ENCODE peak calls at places on chromosomes 6 and 20, in ten cellular contexts. R is HCT116, Y is psoas muscle, G is A549, Q is tibial artery, C is mammary epithelial cell, T is heart right ventricle, J is uterus, D is neural progenitor cell, W is GM23338. I is an unnamed sample.
A peak's percentile ranks its signal among the peaks of the same experiment; 100 is the strongest.

GRCh38 chr20:62405108-62405980 is 1.7 kb downstream of the CABLES2 start:
- DNase-seq in Q (peak; percentile 42), T (peak; percentile 50), R (no peak), D (peak; percentile 83), C (peak; percentile 24), W (peak; percentile 76), J (peak; percentile 75), G (peak; percentile 43), Y (peak; percentile 59), I (peak; percentile 44)

GRCh38 chr6:49453221-49453620 is 9.8 kb downstream of the MMUT start:
- DNase-seq in Y (no peak), R (no peak), G (no peak), C (no peak), J (no peak), W (peak; percentile 45), T (no peak), Q (no peak), D (no peak), I (no peak)

GRCh38 chr6:73722318-73723060 is 26.5 kb downstream of the CD109 start:
- DNase-seq in W (no peak), G (no peak), J (no peak), T (no peak), D (no peak), R (no peak), C (peak; percentile 87), Y (no peak), Q (no peak), I (no peak)

GRCh38 chr6:147774856-147775255 is 266.4 kb downstream of the SAMD5 start:
- DNase-seq in D (peak; percentile 48), R (no peak), Y (no peak), W (peak; percentile 65), T (no peak), J (no peak), C (no peak), Q (no peak), G (no peak), I (no peak)

GRCh38 chr20:36647194-36648121 is 1.5 kb upstream of the SLA2 start:
- DNase-seq in G (no peak), J (no peak), D (peak; percentile 86), W (no peak), Y (no peak), C (no peak), Q (no peak), T (no peak), R (no peak), I (no peak)

GRCh38 chr6:108565091-108565766 is 4.5 kb downstream of the FOXO3 start:
- DNase-seq in Y (no peak), D (no peak), C (peak; percentile 70), G (no peak), Q (no peak), J (no peak), W (no peak), R (no peak), T (no peak), I (no peak)

GRCh38 chr20:2798814-2799213 is 1.6 kb downstream of the CPXM1 start:
- DNase-seq in G (no peak), J (no peak), Q (no peak), R (no peak), W (peak; percentile 45), C (no peak), D (peak; percentile 56), Y (no peak), T (no peak), I (no peak)

GRCh38 chr20:53283011-53283410 is 310.6 kb downstream of the ZNF217 start:
- DNase-seq in Y (no peak), T (no peak), R (no peak), J (no peak), G (no peak), Q (no peak), D (no peak), W (peak; percentile 24), C (no peak), I (no peak)

GRCh38 chr6:157952751-157953479 is 28.7 kb upstream of the SYNJ2 start:
- DNase-seq in Y (no peak), R (no peak), T (no peak), G (no peak), D (no peak), C (peak; percentile 24), Q (no peak), J (no peak), W (no peak), I (no peak)

GRCh38 chr6:146200136-146200708 is 171.4 kb downstream of the GRM1 start:
- DNase-seq in G (no peak), Q (no peak), C (no peak), T (no peak), Y (no peak), J (no peak), W (no peak), D (peak; percentile 6), R (no peak), I (no peak)

GRCh38 chr6:132161283-132161682 is 210.1 kb upstream of the CCN2 start:
- DNase-seq in J (no peak), R (peak; percentile 16), D (peak; percentile 50), C (peak; percentile 40), Y (no peak), T (no peak), W (peak; percentile 75), G (peak; percentile 1), Q (no peak), I (no peak)

GRCh38 chr6:32842021-32842650 is 1.7 kb downstream of the PSMB8 start:
- DNase-seq in W (no peak), D (no peak), Q (no peak), R (no peak), C (no peak), J (no peak), G (no peak), T (no peak), Y (no peak), I (no peak)

GRCh38 chr6:32839356-32839755 is 817 bp upstream of the TAP2 start:
- DNase-seq in W (no peak), Y (no peak), G (no peak), Q (no peak), J (no peak), C (no peak), D (no peak), R (no peak), T (no peak), I (no peak)

GRCh38 chr6:32842690-32843089 is 1.2 kb downstream of the PSMB8 start:
- DNase-seq in T (no peak), R (no peak), W (no peak), Y (no peak), G (no peak), D (no peak), Q (no peak), J (no peak), C (no peak), I (no peak)

GRCh38 chr6:32838114-32838958 is at the start of gene TAP2:
- DNase-seq in T (peak; percentile 97), W (peak; percentile 95), D (peak; percentile 95), C (peak; percentile 88), Y (peak; percentile 96), R (peak; percentile 79), Q (peak; percentile 95), J (peak; percentile 97), G (peak; percentile 90), I (peak; percentile 96)

DNA sequence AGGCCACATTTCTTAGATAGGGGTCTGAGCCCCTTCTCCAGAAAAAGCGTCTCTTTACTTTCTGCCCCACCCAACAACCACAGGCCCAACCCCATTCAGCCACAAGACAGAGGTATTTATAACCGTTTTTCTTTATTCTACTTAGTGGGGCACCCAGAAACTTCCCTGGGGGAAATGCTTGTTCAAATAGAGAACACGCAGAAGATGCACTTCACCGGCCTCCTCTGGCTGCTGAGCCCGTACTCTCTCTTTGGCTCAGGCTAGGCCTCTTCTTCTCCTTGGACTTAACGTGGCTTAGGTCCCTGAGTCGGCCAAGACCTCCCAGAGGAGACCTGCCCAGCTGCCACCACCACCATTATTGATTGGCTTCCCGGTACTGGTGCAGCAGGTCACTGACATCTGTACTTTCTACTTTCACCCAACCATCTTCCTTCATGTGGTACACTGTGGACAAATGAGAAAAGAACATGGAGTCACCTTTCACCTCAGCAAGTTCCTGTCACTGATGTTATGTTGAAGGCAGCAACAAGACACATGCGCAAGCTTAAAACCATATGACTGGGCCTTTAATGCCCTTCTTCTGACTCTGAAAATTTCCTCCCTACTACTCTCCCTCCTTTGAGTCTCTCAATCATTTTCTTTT is 2.2 kb upstream of the TAP2 start:
- DNase-seq in R (no peak), T (no peak), J (no peak), C (no peak), W (no peak), G (no peak), Y (no peak), D (no peak), Q (no peak), I (no peak)
- H3K4me1 ChIP-seq in R (peaks cover 34% of the 10 kb centered on the region), T (peaks cover 40% of the 10 kb centered on the region), J (no peaks in the 10 kb centered on the region), C (peaks cover 20% of the 10 kb centered on the region), W (peaks cover 17% of the 10 kb centered on the region), G (peaks cover 10% of the 10 kb centered on the region), Y (peaks cover 16% of the 10 kb centered on the region), D (peaks cover 8% of the 10 kb centered on the region), Q (peaks cover 16% of the 10 kb centered on the region), I (no peaks in the 10 kb centered on the region)

DNA sequence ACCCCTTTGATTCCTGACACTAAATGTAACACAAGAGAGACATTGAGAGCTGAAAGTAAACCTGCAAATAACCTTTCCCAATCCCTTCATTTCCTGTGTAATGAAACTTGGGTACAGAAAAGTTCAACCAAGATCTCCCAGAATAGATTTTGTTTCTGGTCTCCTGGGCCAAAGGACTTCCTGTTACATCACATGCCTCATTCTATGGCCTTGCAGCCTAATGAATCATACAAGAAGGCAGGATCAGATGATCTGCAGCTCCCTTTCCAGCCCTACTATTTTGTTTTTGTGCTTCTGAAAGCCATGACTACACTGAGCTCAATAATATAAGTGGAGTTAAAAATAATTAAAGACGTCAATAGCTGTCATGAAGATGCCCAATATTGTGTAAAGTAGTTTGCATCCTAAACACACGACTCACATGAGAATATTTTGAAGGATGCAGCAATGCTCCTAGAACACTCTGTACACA is 73.4 kb upstream of the NOX3 start:
- DNase-seq in C (peak; percentile 89), W (no peak), G (no peak), R (no peak), Q (peak; percentile 39), T (no peak), Y (no peak), J (no peak), D (no peak), I (no peak)
- H3K27ac ChIP-seq in C (peak overlapping the region; percentile 86), W (no peak overlapping the region), G (peak overlapping the region; percentile 71), R (no peak overlapping the region), Q (peak overlapping the region; percentile 83), T (peak overlapping the region; percentile 27), Y (peak overlapping the region; percentile 82), J (no peak overlapping the region), D (no peak overlapping the region), I (peak overlapping the region; percentile 44)

DNA sequence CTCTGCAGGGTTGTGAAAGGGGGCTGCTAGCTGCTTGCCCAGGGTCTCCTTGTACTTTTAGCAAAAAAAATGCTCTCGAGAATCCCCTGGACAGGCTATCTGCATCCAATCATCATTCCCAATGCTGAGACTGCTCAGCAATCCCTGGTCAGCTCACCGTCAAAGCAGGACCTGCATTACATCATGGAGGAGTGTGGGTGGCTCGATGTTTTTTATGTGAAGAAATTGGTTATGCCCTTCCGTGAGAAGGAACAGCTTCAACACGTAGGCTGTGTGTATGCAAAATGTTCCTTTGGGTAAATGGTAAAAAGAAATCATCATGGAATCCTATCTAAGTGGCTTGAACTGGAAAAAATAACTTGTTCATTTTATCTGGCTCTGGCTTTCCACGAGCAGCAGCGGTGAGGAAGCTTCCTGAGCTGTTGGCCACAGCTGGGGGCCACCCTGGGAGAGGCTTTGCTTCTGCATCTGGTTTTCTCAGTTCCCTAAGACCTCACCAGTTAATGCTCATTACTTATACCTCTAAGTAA is 111.4 kb downstream of the FYN start:
- DNase-seq in J (no peak), T (no peak), R (no peak), C (no peak), Y (no peak), D (peak; percentile 15), Q (no peak), G (no peak), W (no peak), I (no peak)
- H3K4me1 ChIP-seq in J (peaks cover 5% of the 10 kb centered on the region), T (peaks cover 58% of the 10 kb centered on the region), R (no peaks in the 10 kb centered on the region), C (peaks cover 5% of the 10 kb centered on the region), Y (no peaks in the 10 kb centered on the region), D (peaks cover 40% of the 10 kb centered on the region), Q (peaks cover 8% of the 10 kb centered on the region), G (no peaks in the 10 kb centered on the region), W (peaks cover 35% of the 10 kb centered on the region), I (peaks cover 93% of the 10 kb centered on the region)

GRCh38 chr6:53258774-53259155 is 90.0 kb downstream of the ELOVL5 start:
- DNase-seq in Q (no peak), T (no peak), C (no peak), W (no peak), Y (no peak), J (no peak), R (no peak), G (no peak), D (no peak), I (no peak)
- H3K27ac ChIP-seq in Q (no peak overlapping the region), T (no peak overlapping the region), C (no peak overlapping the region), W (no peak overlapping the region), Y (no peak overlapping the region), J (no peak overlapping the region), R (no peak overlapping the region), G (no peak overlapping the region), D (no peak overlapping the region), I (no peak overlapping the region)